ENCODE peak calls at places on chromosomes 5 and 9, in seven cellular contexts. One of them, this sample, is unnamed.

GRCh38 chr5:177113566-177114424 is 19.8 kb upstream of the NSD1 start:
- DNase-seq in foreskin fibroblast: peak; percentile 86
- DNase-seq in HTR-8/SVneo: peak; percentile 91
- DNase-seq in lower leg skin: peak; percentile 95
- DNase-seq in substantia nigra: no peak
- DNase-seq in smooth muscle cell of the brain vasculature: no peak
- DNase-seq in dorsolateral prefrontal cortex: peak; percentile 72
- DNase-seq in this sample: peak; percentile 65

GRCh38 chr5:72328172-72328571 is 8.0 kb downstream of the PTCD2 start:
- DNase-seq in HTR-8/SVneo: no peak
- DNase-seq in lower leg skin: no peak
- DNase-seq in dorsolateral prefrontal cortex: peak; percentile 73
- DNase-seq in smooth muscle cell of the brain vasculature: no peak
- DNase-seq in foreskin fibroblast: peak; percentile 59
- DNase-seq in substantia nigra: peak; percentile 10
- DNase-seq in this sample: peak; percentile 25

GRCh38 chr9:105150991-105151685 is 93.3 kb upstream of the SLC44A1 start:
- DNase-seq in lower leg skin: no peak
- DNase-seq in HTR-8/SVneo: no peak
- DNase-seq in smooth muscle cell of the brain vasculature: no peak
- DNase-seq in dorsolateral prefrontal cortex: no peak
- DNase-seq in substantia nigra: no peak
- DNase-seq in foreskin fibroblast: peak; percentile 70
- DNase-seq in this sample: no peak

GRCh38 chr9:16335788-16336580 is 534.5 kb downstream of the BNC2 start:
- DNase-seq in lower leg skin: peak; percentile 95
- DNase-seq in dorsolateral prefrontal cortex: no peak
- DNase-seq in substantia nigra: no peak
- DNase-seq in foreskin fibroblast: peak; percentile 99
- DNase-seq in smooth muscle cell of the brain vasculature: peak; percentile 94
- DNase-seq in HTR-8/SVneo: peak; percentile 89
- DNase-seq in this sample: no peak

GRCh38 chr5:125412561-125413535 is 666.4 kb upstream of the ZNF608 start:
- DNase-seq in foreskin fibroblast: peak; percentile 96
- DNase-seq in smooth muscle cell of the brain vasculature: peak; percentile 66
- DNase-seq in lower leg skin: peak; percentile 91
- DNase-seq in substantia nigra: peak; percentile 54
- DNase-seq in dorsolateral prefrontal cortex: peak; percentile 93
- DNase-seq in HTR-8/SVneo: peak; percentile 70
- DNase-seq in this sample: peak; percentile 62

GRCh38 chr9:20623021-20623747 is 885 bp upstream of the MLLT3 start:
- DNase-seq in dorsolateral prefrontal cortex: peak; percentile 51
- DNase-seq in foreskin fibroblast: peak; percentile 55
- DNase-seq in smooth muscle cell of the brain vasculature: no peak
- DNase-seq in HTR-8/SVneo: no peak
- DNase-seq in substantia nigra: no peak
- DNase-seq in lower leg skin: peak; percentile 87
- DNase-seq in this sample: no peak

GRCh38 chr5:147180751-147181150 is 54.1 kb upstream of the STK32A start:
- DNase-seq in HTR-8/SVneo: no peak
- DNase-seq in smooth muscle cell of the brain vasculature: no peak
- DNase-seq in lower leg skin: no peak
- DNase-seq in dorsolateral prefrontal cortex: no peak
- DNase-seq in substantia nigra: no peak
- DNase-seq in foreskin fibroblast: no peak
- DNase-seq in this sample: no peak

GRCh38 chr5:142080248-142080647 is 28.3 kb upstream of the NDFIP1 start:
- DNase-seq in dorsolateral prefrontal cortex: no peak
- DNase-seq in lower leg skin: peak; percentile 42
- DNase-seq in foreskin fibroblast: no peak
- DNase-seq in smooth muscle cell of the brain vasculature: no peak
- DNase-seq in HTR-8/SVneo: no peak
- DNase-seq in substantia nigra: no peak
- DNase-seq in this sample: no peak

GRCh38 chr9:16138961-16139441 is 586.2 kb downstream of the CCDC171 start:
- DNase-seq in dorsolateral prefrontal cortex: no peak
- DNase-seq in smooth muscle cell of the brain vasculature: peak; percentile 82
- DNase-seq in foreskin fibroblast: peak; percentile 91
- DNase-seq in substantia nigra: no peak
- DNase-seq in HTR-8/SVneo: no peak
- DNase-seq in lower leg skin: no peak
- DNase-seq in this sample: no peak

GRCh38 chr5:41637424-41637823 is 127.0 kb upstream of the PLCXD3 start:
- DNase-seq in lower leg skin: no peak
- DNase-seq in substantia nigra: no peak
- DNase-seq in foreskin fibroblast: no peak
- DNase-seq in HTR-8/SVneo: no peak
- DNase-seq in smooth muscle cell of the brain vasculature: no peak
- DNase-seq in dorsolateral prefrontal cortex: no peak
- DNase-seq in this sample: no peak

GRCh38 chr9:68515304-68516017 is 25.2 kb downstream of the TMEM252 start:
- DNase-seq in dorsolateral prefrontal cortex: no peak
- DNase-seq in substantia nigra: no peak
- DNase-seq in foreskin fibroblast: peak; percentile 89
- DNase-seq in smooth muscle cell of the brain vasculature: no peak
- DNase-seq in HTR-8/SVneo: no peak
- DNase-seq in lower leg skin: no peak
- DNase-seq in this sample: no peak

GRCh38 chr5:74562116-74562515 is 78.4 kb downstream of the ENC1 start:
- DNase-seq in dorsolateral prefrontal cortex: no peak
- DNase-seq in HTR-8/SVneo: no peak
- DNase-seq in foreskin fibroblast: no peak
- DNase-seq in substantia nigra: no peak
- DNase-seq in smooth muscle cell of the brain vasculature: no peak
- DNase-seq in lower leg skin: no peak
- DNase-seq in this sample: no peak

GRCh38 chr9:120923620-120924328 is 2.8 kb downstream of the TRAF1 start:
- DNase-seq in foreskin fibroblast: no peak
- DNase-seq in HTR-8/SVneo: no peak
- DNase-seq in lower leg skin: no peak
- DNase-seq in dorsolateral prefrontal cortex: no peak
- DNase-seq in smooth muscle cell of the brain vasculature: no peak
- DNase-seq in substantia nigra: no peak
- DNase-seq in this sample: no peak

GRCh38 chr9:77486968-77487367 is 161.2 kb downstream of the GNA14 start:
- DNase-seq in dorsolateral prefrontal cortex: no peak
- DNase-seq in foreskin fibroblast: no peak
- DNase-seq in substantia nigra: no peak
- DNase-seq in lower leg skin: no peak
- DNase-seq in HTR-8/SVneo: no peak
- DNase-seq in smooth muscle cell of the brain vasculature: no peak
- DNase-seq in this sample: no peak

GRCh38 chr9:6049798-6050197 is 34.4 kb upstream of the RANBP6 start:
- DNase-seq in foreskin fibroblast: no peak
- DNase-seq in dorsolateral prefrontal cortex: no peak
- DNase-seq in lower leg skin: no peak
- DNase-seq in HTR-8/SVneo: no peak
- DNase-seq in substantia nigra: no peak
- DNase-seq in smooth muscle cell of the brain vasculature: no peak
- DNase-seq in this sample: no peak

GRCh38 chr5:179239256-179240135 is 105.8 kb downstream of the ADAMTS2 start:
- DNase-seq in foreskin fibroblast: no peak
- DNase-seq in lower leg skin: peak; percentile 63
- DNase-seq in substantia nigra: no peak
- DNase-seq in dorsolateral prefrontal cortex: no peak
- DNase-seq in smooth muscle cell of the brain vasculature: no peak
- DNase-seq in HTR-8/SVneo: no peak
- DNase-seq in this sample: no peak

GRCh38 chr5:77015938-77016569 is 14.2 kb upstream of the AGGF1 start:
- DNase-seq in substantia nigra: no peak
- DNase-seq in HTR-8/SVneo: peak; percentile 54
- DNase-seq in foreskin fibroblast: peak; percentile 76
- DNase-seq in smooth muscle cell of the brain vasculature: peak; percentile 59
- DNase-seq in dorsolateral prefrontal cortex: no peak
- DNase-seq in lower leg skin: no peak
- DNase-seq in this sample: no peak

GRCh38 chr9:61674465-61674864 is 484.6 kb downstream of the SPATA31A7 start:
- DNase-seq in HTR-8/SVneo: no peak
- DNase-seq in lower leg skin: peak; percentile 71
- DNase-seq in substantia nigra: no peak
- DNase-seq in dorsolateral prefrontal cortex: no peak
- DNase-seq in foreskin fibroblast: no peak
- DNase-seq in smooth muscle cell of the brain vasculature: no peak
- DNase-seq in this sample: no peak

GRCh38 chr9:137694962-137695875 is 76.4 kb downstream of the EHMT1 start:
- DNase-seq in dorsolateral prefrontal cortex: peak; percentile 68
- DNase-seq in lower leg skin: no peak
- DNase-seq in HTR-8/SVneo: peak; percentile 42
- DNase-seq in substantia nigra: no peak
- DNase-seq in smooth muscle cell of the brain vasculature: no peak
- DNase-seq in foreskin fibroblast: peak; percentile 72
- DNase-seq in this sample: peak; percentile 53

GRCh38 chr9:109440117-109440515 is 58.0 kb downstream of the PTPN3 start:
- DNase-seq in smooth muscle cell of the brain vasculature: no peak
- DNase-seq in lower leg skin: no peak
- DNase-seq in foreskin fibroblast: no peak
- DNase-seq in substantia nigra: no peak
- DNase-seq in HTR-8/SVneo: no peak
- DNase-seq in dorsolateral prefrontal cortex: no peak
- DNase-seq in this sample: no peak

GRCh38 chr9:37938121-37938906 is 34.4 kb upstream of the SLC25A51 start:
- DNase-seq in dorsolateral prefrontal cortex: no peak
- DNase-seq in smooth muscle cell of the brain vasculature: no peak
- DNase-seq in lower leg skin: no peak
- DNase-seq in foreskin fibroblast: peak; percentile 93
- DNase-seq in substantia nigra: no peak
- DNase-seq in HTR-8/SVneo: peak; percentile 67
- DNase-seq in this sample: peak; percentile 27

GRCh38 chr5:127001621-127002296 is 28.6 kb downstream of the MARCHF3 start:
- DNase-seq in smooth muscle cell of the brain vasculature: no peak
- DNase-seq in lower leg skin: no peak
- DNase-seq in HTR-8/SVneo: peak; percentile 63
- DNase-seq in substantia nigra: no peak
- DNase-seq in dorsolateral prefrontal cortex: no peak
- DNase-seq in foreskin fibroblast: peak; percentile 94
- DNase-seq in this sample: no peak

GRCh38 chr5:41883940-41884339 is 13.7 kb upstream of the OXCT1 start:
- DNase-seq in smooth muscle cell of the brain vasculature: no peak
- DNase-seq in HTR-8/SVneo: no peak
- DNase-seq in foreskin fibroblast: no peak
- DNase-seq in dorsolateral prefrontal cortex: no peak
- DNase-seq in lower leg skin: no peak
- DNase-seq in substantia nigra: no peak
- DNase-seq in this sample: no peak

GRCh38 chr9:71303351-71303750 is 181.9 kb upstream of the TRPM3 start:
- DNase-seq in smooth muscle cell of the brain vasculature: no peak
- DNase-seq in HTR-8/SVneo: no peak
- DNase-seq in substantia nigra: no peak
- DNase-seq in lower leg skin: no peak
- DNase-seq in foreskin fibroblast: peak; percentile 32
- DNase-seq in dorsolateral prefrontal cortex: no peak
- DNase-seq in this sample: no peak

GRCh38 chr5:40171971-40172370 is 507.7 kb upstream of the PTGER4 start:
- DNase-seq in smooth muscle cell of the brain vasculature: no peak
- DNase-seq in substantia nigra: no peak
- DNase-seq in foreskin fibroblast: peak; percentile 68
- DNase-seq in dorsolateral prefrontal cortex: no peak
- DNase-seq in lower leg skin: no peak
- DNase-seq in HTR-8/SVneo: peak; percentile 18
- DNase-seq in this sample: no peak

GRCh38 chr5:26518065-26518464 is 520.3 kb downstream of the CDH9 start:
- DNase-seq in HTR-8/SVneo: no peak
- DNase-seq in lower leg skin: no peak
- DNase-seq in substantia nigra: no peak
- DNase-seq in foreskin fibroblast: no peak
- DNase-seq in smooth muscle cell of the brain vasculature: no peak
- DNase-seq in dorsolateral prefrontal cortex: no peak
- DNase-seq in this sample: no peak

GRCh38 chr9:110197330-110198187 is 10.4 kb downstream of the C9orf152 start:
- DNase-seq in smooth muscle cell of the brain vasculature: no peak
- DNase-seq in substantia nigra: no peak
- DNase-seq in foreskin fibroblast: peak; percentile 64
- DNase-seq in lower leg skin: no peak
- DNase-seq in HTR-8/SVneo: no peak
- DNase-seq in dorsolateral prefrontal cortex: no peak
- DNase-seq in this sample: no peak

GRCh38 chr5:139262414-139263139 is 31.0 kb upstream of the MATR3 start:
- DNase-seq in dorsolateral prefrontal cortex: peak; percentile 90
- DNase-seq in substantia nigra: no peak
- DNase-seq in smooth muscle cell of the brain vasculature: peak; percentile 86
- DNase-seq in foreskin fibroblast: peak; percentile 96
- DNase-seq in lower leg skin: peak; percentile 95
- DNase-seq in HTR-8/SVneo: peak; percentile 90
- DNase-seq in this sample: peak; percentile 76

GRCh38 chr9:14323083-14323968 is 9.4 kb upstream of the NFIB start:
- DNase-seq in substantia nigra: no peak
- DNase-seq in lower leg skin: no peak
- DNase-seq in foreskin fibroblast: no peak
- DNase-seq in HTR-8/SVneo: no peak
- DNase-seq in smooth muscle cell of the brain vasculature: no peak
- DNase-seq in dorsolateral prefrontal cortex: no peak
- DNase-seq in this sample: no peak

GRCh38 chr9:111429175-111429574 is 55.0 kb downstream of the ECPAS start:
- DNase-seq in dorsolateral prefrontal cortex: no peak
- DNase-seq in foreskin fibroblast: peak; percentile 25
- DNase-seq in substantia nigra: no peak
- DNase-seq in smooth muscle cell of the brain vasculature: no peak
- DNase-seq in HTR-8/SVneo: no peak
- DNase-seq in lower leg skin: no peak
- DNase-seq in this sample: no peak

GRCh38 chr5:96572864-96573512 is 89.2 kb upstream of the CAST start:
- DNase-seq in foreskin fibroblast: peak; percentile 94
- DNase-seq in substantia nigra: no peak
- DNase-seq in dorsolateral prefrontal cortex: no peak
- DNase-seq in HTR-8/SVneo: peak; percentile 81
- DNase-seq in smooth muscle cell of the brain vasculature: peak; percentile 72
- DNase-seq in lower leg skin: no peak
- DNase-seq in this sample: no peak

GRCh38 chr9:130448035-130448624 is 3.4 kb downstream of the ASS1 start:
- DNase-seq in HTR-8/SVneo: no peak
- DNase-seq in dorsolateral prefrontal cortex: no peak
- DNase-seq in lower leg skin: no peak
- DNase-seq in smooth muscle cell of the brain vasculature: no peak
- DNase-seq in substantia nigra: no peak
- DNase-seq in foreskin fibroblast: peak; percentile 83
- DNase-seq in this sample: no peak

GRCh38 chr5:86684222-86684621 is 66.5 kb downstream of the COX7C start:
- DNase-seq in HTR-8/SVneo: no peak
- DNase-seq in smooth muscle cell of the brain vasculature: no peak
- DNase-seq in dorsolateral prefrontal cortex: no peak
- DNase-seq in foreskin fibroblast: peak; percentile 3
- DNase-seq in lower leg skin: no peak
- DNase-seq in substantia nigra: no peak
- DNase-seq in this sample: no peak

GRCh38 chr5:59829389-59829788 is 64.1 kb downstream of the PDE4D start:
- DNase-seq in dorsolateral prefrontal cortex: no peak
- DNase-seq in HTR-8/SVneo: peak; percentile 20
- DNase-seq in substantia nigra: no peak
- DNase-seq in lower leg skin: no peak
- DNase-seq in foreskin fibroblast: peak; percentile 73
- DNase-seq in smooth muscle cell of the brain vasculature: no peak
- DNase-seq in this sample: no peak